ENCODE peak calls at places on chromosomes 3 and 15, in six cellular contexts. L is A549, D is K562, J is GM12878, S is HepG2, C is endothelial cell of umbilical vein. F is an unnamed sample.

GRCh38 chr3:103052236-103052830 is 617.5 kb downstream of the ZPLD1 start:
- DNase-seq in J (no peak), S (no peak), C (no peak), L (no peak), D (no peak), F (peak)

GRCh38 chr3:173502983-173503568 is 105.5 kb downstream of the NLGN1 start:
- DNase-seq in C (peak), J (no peak), L (no peak), S (no peak), D (no peak), F (no peak)

GRCh38 chr15:66167854-66168253 is 85.7 kb downstream of the MEGF11 start:
- DNase-seq in L (no peak), J (no peak), S (no peak), D (peak), C (no peak), F (no peak)

GRCh38 chr3:117114517-117115265 is 405.1 kb downstream of the TUSC7 start:
- DNase-seq in C (no peak), L (no peak), D (no peak), J (no peak), S (no peak), F (no peak)

GRCh38 chr15:81074773-81075172 is 59.3 kb upstream of the CFAP161 start:
- DNase-seq in L (no peak), S (no peak), J (no peak), C (no peak), D (no peak), F (no peak)

GRCh38 chr15:90956551-90957104 is 1.9 kb downstream of the RCCD1 start:
- DNase-seq in L (peak), D (peak), C (peak), S (no peak), J (no peak), F (no peak)

GRCh38 chr3:195735036-195735695 is 14.4 kb downstream of the MUC20 start:
- DNase-seq in J (no peak), D (no peak), S (no peak), C (no peak), L (no peak), F (no peak)

GRCh38 chr3:180888992-180889560 is 23.4 kb upstream of the FXR1 start:
- DNase-seq in L (no peak), C (no peak), D (no peak), S (no peak), J (no peak), F (no peak)

GRCh38 chr3:190586631-190587000 is 72.7 kb downstream of the IL1RAP start:
- DNase-seq in S (no peak), J (no peak), D (no peak), L (peak), C (peak), F (peak)

DNA sequence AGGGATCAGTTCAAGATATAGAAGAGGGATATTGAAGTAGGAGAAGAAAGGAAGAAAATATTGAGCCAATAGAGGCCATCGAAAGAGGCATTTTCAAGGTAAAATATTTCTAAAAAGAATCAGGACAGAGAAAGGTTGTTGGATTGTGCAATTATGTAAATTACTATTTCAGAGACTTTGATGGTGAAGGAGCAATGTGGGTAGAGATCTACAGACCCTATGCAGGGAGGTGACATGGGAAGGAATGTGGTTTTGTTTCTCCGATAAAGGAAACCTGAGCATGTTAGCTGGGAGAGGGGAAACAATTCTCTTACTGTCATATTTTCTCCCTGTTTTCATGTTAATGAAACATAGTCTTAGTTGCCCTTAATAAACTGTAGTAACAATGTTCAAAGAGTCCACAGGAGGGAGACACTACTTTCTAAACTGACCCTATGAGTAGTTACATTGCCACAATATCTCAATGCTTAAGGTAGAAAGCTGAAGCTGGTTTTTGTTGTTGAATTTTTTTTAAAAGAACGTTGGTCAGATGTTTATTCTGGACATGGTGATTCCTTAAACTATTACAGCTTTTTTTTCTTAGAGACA is 133.3 kb downstream of the GRM7 start:
- DNase-seq in J (no peak), L (no peak), S (no peak), C (peak), D (peak), F (peak)
- TF ChIP-seq CTCF in J (peak), L (no peak), S (no peak), C (peak), D (no peak), F (no peak)

DNA sequence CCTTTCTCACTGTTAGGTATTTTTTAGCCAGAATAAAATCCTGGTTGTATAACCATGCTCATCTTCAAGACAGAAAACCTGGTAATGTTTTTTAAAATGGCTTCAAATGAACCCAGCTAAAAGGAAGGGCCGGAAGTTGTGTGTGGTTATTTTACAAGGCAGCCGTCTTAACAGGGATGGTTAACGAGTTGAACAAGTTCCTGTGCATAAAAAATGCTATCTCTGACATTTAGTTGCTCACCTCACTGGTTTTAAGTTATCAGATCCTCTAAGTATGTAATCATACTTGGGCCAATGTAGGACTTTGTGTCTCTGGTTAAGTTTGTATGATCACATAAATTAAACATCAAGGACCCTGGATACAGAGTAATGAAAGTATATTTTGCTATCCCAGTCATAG is 2.1 kb downstream of the ATP11B start:
- DNase-seq in D (peak), S (no peak), J (no peak), C (no peak), L (no peak), F (peak)
- TF ChIP-seq MAX in D (no peak), S (no peak), J (no peak), C (no peak), L (no peak), F (no peak)

DNA sequence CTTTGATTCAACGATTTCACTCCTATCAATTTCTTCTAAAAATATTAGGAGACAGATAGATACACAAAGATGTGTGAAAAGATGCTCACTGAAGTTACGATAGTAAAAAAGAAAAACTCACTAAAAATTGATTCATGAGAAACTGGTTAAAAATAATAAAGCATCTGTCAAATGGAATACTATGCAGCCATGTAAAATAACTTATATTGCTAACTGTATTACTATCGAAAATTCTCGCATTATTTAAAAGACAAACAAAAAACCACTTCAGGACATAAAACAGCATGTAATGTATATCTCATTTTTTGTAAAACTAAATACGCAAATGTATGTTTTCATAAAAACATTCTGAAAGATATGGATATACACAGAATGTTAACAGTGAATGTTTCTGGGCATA is 33.4 kb upstream of the LDHAL6B start:
- DNase-seq in L (no peak), J (no peak), D (no peak), C (no peak), S (no peak), F (no peak)
- TF ChIP-seq MYC in L (no peak), J (no peak), D (no peak), C (no peak), S (no peak), F (no peak)

GRCh38 chr3:111277226-111277625 is 205.6 kb downstream of the NECTIN3 start:
- DNase-seq in J (no peak), S (no peak), D (no peak), C (no peak), L (no peak), F (peak)
- TF ChIP-seq CTCF in J (no peak), S (no peak), D (no peak), C (no peak), L (no peak), F (no peak)

GRCh38 chr3:127938800-127939199 is 23.8 kb downstream of the KBTBD12 start:
- DNase-seq in L (no peak), C (no peak), S (no peak), J (no peak), D (no peak), F (no peak)

GRCh38 chr3:127942613-127943012 is 27.6 kb downstream of the KBTBD12 start:
- DNase-seq in J (no peak), L (no peak), S (no peak), D (no peak), C (no peak), F (no peak)

GRCh38 chr3:127940116-127940515 is 25.1 kb downstream of the KBTBD12 start:
- DNase-seq in J (no peak), C (no peak), S (no peak), D (no peak), L (no peak), F (no peak)
- TF ChIP-seq MAX in J (no peak), C (no peak), S (no peak), D (no peak), L (no peak), F (no peak)

GRCh38 chr3:30723211-30723610 is 116.8 kb downstream of the TGFBR2 start:
- DNase-seq in D (no peak), S (no peak), J (no peak), C (no peak), L (no peak), F (no peak)
- TF ChIP-seq MYC in D (no peak), S (no peak), J (no peak), C (no peak), L (no peak), F (no peak)

GRCh38 chr15:97995881-97996603 is 35.5 kb downstream of the ARRDC4 start:
- DNase-seq in J (no peak), D (no peak), L (no peak), S (no peak), C (peak), F (peak)
- TF ChIP-seq CTCF in J (no peak), D (peak), L (no peak), S (peak), C (peak), F (peak)

GRCh38 chr3:158703566-158703965 is 28.7 kb downstream of the RARRES1 start:
- DNase-seq in C (no peak), J (no peak), S (no peak), L (no peak), D (no peak), F (no peak)

GRCh38 chr3:158700559-158700958 is 28.1 kb upstream of the LXN start:
- DNase-seq in J (no peak), S (no peak), L (no peak), D (no peak), C (peak), F (no peak)

GRCh38 chr3:158701666-158702065 is 29.2 kb upstream of the LXN start:
- DNase-seq in J (no peak), L (no peak), S (no peak), C (peak), D (no peak), F (no peak)

DNA sequence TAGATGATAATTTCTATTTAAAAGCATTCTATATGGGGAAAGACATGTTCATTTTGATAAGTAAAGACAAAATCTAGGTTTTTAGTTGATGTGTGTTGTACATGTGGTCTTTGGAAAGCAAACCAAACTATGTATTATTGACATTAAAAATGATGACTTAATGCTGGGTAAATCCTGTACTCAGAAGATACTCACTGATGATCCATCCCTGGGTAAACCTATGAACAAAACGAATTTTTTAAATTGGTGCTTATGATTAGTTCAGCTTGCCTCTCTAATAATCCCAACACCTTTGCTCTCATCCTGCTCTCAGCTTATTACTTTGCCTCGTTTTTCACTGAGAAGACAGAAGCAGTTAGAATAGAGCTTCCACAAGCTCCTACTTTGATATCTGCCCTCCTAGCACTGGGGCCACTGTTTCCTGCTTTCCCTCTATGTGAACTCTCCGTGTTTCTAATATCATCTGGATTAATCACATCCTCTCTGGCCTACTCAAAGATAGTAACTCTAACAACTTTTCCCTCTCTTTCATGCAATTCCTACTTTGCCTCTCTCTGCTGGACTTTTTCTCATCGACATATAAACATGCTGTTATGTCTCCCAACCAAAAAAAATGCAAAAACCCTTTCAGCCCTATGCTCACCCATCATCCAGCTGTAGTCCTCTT is 29.3 kb downstream of the RARRES1 start:
- DNase-seq in L (no peak), D (no peak), C (peak), S (no peak), J (no peak), F (no peak)
- TF ChIP-seq MAX in L (no peak), D (no peak), C (no peak), S (no peak), J (no peak), F (no peak)

F was measured in NB4.